ENCODE peak calls at places on chromosomes 7 and 10, in seven cellular contexts. F is GM12865, V is nephron progenitor cell, Z is cardiac muscle cell, Q is Calu3, P is HFF-Myc, B is kidney. N is an unnamed sample.

GRCh38 chr10:78290131-78290750 is 256.6 kb downstream of the RPS24 start:
- DNase-seq in F (no peak), V (no peak), Z (no peak), Q (no peak), P (no peak), B (no peak), N (no peak)

GRCh38 chr7:85820702-85821443 is 634.0 kb upstream of the SEMA3D start:
- DNase-seq in F (no peak), V (no peak), Z (no peak), Q (no peak), P (no peak), B (no peak), N (no peak)

GRCh38 chr10:80436459-80437098 is 17.5 kb upstream of the TSPAN14 start:
- DNase-seq in F (no peak), V (no peak), Z (no peak), Q (no peak), P (no peak), B (no peak), N (no peak)

GRCh38 chr7:79553811-79554555 is 100.5 kb upstream of the MAGI2 start:
- DNase-seq in F (no peak), V (no peak), Z (no peak), Q (no peak), P (no peak), B (no peak), N (no peak)

GRCh38 chr7:101395376-101395775 is 32.7 kb downstream of the COL26A1 start:
- DNase-seq in F (peak; percentile 14), V (no peak), Z (no peak), Q (no peak), P (no peak), B (no peak), N (no peak)

GRCh38 chr10:28906011-28906411 is 228.7 kb downstream of the BAMBI start:
- DNase-seq in F (no peak), V (no peak), Z (no peak), Q (peak; percentile 66), P (no peak), B (no peak), N (no peak)

GRCh38 chr7:36967387-36967786 is 243.1 kb upstream of the AOAH start:
- DNase-seq in F (peak; percentile 38), V (peak; percentile 61), Z (peak; percentile 88), Q (peak; percentile 75), P (peak; percentile 29), B (no peak), N (peak; percentile 79)

GRCh38 chr7:41463770-41464470 is 239.0 kb downstream of the INHBA start:
- DNase-seq in F (no peak), V (no peak), Z (no peak), Q (no peak), P (no peak), B (no peak), N (no peak)

GRCh38 chr10:132845041-132845551 is 59.1 kb upstream of the NKX6-2 start:
- DNase-seq in F (no peak), V (no peak), Z (no peak), Q (no peak), P (no peak), B (peak; percentile 48), N (no peak)

GRCh38 chr10:24873281-24873683 is 79.1 kb downstream of the PRTFDC1 start:
- DNase-seq in F (no peak), V (no peak), Z (no peak), Q (no peak), P (peak; percentile 81), B (no peak), N (no peak)

GRCh38 chr10:114685456-114685855 is 27.4 kb upstream of the ABLIM1 start:
- DNase-seq in F (no peak), V (no peak), Z (peak; percentile 39), Q (no peak), P (no peak), B (no peak), N (no peak)

GRCh38 chr7:72445580-72445979 is 33.4 kb upstream of the CALN1 start:
- DNase-seq in F (no peak), V (no peak), Z (no peak), Q (no peak), P (no peak), B (no peak), N (no peak)

GRCh38 chr7:47332213-47332612 is 249.7 kb downstream of the TNS3 start:
- DNase-seq in F (no peak), V (no peak), Z (no peak), Q (no peak), P (no peak), B (peak; percentile 70), N (no peak)

GRCh38 chr10:126459878-126460481 is 71.7 kb upstream of the ADAM12 start:
- DNase-seq in F (no peak), V (no peak), Z (no peak), Q (peak; percentile 40), P (peak; percentile 76), B (no peak), N (no peak)

GRCh38 chr7:45145881-45146280 is 11.7 kb upstream of the RAMP3 start:
- DNase-seq in F (no peak), V (no peak), Z (no peak), Q (no peak), P (no peak), B (no peak), N (no peak)

GRCh38 chr7:151385626-151386300 is 24.1 kb downstream of the WDR86 start:
- DNase-seq in F (no peak), V (no peak), Z (no peak), Q (no peak), P (no peak), B (peak; percentile 74), N (no peak)

GRCh38 chr10:79178614-79179403 is 110.0 kb downstream of the ZMIZ1 start:
- DNase-seq in F (no peak), V (peak; percentile 58), Z (peak; percentile 81), Q (no peak), P (peak; percentile 82), B (peak; percentile 85), N (no peak)

GRCh38 chr7:78225534-78225933 is 427.0 kb downstream of the PHTF2 start:
- DNase-seq in F (no peak), V (no peak), Z (no peak), Q (no peak), P (no peak), B (no peak), N (no peak)

GRCh38 chr10:44703241-44704155 is 207.6 kb upstream of the TMEM72 start:
- DNase-seq in F (no peak), V (no peak), Z (no peak), Q (no peak), P (no peak), B (no peak), N (no peak)

DNA sequence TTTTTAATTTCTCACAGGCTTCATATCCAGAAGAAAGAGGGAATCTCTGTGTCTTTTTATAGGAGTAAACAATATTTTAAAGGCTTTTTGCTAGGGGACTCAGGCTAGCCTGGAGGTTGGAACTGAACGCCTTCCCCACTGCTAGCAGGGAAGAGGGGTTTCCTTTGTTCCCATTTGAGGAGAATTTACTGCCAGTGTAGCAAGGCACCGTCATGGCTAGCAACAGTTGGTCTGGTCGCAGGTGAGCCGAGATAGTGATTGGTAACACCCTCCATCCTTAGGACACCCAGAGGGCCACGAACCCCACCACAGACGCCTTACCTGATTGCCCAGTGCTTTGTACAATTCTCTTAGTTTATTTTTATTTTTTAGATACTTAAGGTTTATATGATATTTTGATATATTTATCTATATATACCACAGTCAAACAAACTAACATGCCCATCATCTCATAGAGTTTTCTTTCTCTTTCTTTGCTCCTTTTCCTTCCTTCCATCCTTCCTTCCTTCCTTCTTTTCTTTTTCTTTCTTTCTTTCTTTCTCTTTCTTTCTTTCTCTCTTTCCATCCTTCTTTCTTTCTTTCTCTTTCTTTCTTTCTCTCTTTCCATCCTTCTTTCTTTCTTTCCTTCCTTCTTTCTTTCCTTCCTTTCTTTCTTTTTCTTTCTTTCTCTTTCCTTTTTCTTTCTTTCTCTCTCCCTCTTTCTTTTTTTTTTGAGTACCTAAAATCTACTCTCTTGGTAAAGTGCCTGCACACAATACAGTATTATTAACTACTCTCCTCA is 219.0 kb upstream of the AKR1E2 start:
- DNase-seq in F (no peak), V (no peak), Z (no peak), Q (no peak), P (no peak), B (no peak), N (no peak)
- TF ChIP-seq CTCF in F (no peak), V (no peak), Z (no peak), Q (no peak), P (no peak), B (no peak), N (no peak)

DNA sequence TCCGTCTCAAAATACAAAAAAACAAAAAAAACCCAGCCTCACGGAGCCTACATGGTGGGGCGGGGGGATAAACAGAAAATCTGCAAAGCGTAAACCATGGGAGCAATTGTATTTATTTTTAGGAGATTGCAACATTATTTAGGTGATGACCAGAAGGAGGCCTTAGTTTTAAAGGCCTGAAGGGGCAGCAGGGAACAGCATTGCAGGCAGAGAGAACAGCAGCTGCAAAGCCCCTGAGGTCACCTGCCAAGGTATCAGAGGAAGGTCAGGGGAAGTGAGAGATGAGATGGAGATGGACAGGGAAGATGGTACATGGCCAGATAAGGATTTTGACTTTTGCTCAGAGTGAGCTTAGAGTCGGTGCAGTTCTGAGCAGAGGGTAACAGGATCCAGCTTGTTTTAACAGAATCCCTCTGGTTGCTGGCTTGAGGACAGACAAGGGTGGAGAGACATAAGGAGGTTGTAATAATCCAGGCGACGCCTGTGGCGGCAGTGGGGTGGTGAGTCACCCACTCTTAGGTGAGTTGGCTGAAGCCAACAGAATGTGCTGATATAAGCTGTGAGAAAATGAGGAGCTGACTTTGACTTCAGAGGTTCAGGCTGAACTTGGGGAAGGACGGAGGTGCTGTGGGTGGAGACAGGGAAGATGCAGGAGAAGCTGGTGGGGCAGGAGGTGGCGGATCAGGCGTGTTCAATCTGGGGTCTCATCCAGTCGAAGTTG is 82.3 kb upstream of the GTF2I start:
- DNase-seq in F (no peak), V (no peak), Z (no peak), Q (peak; percentile 49), P (no peak), B (no peak), N (no peak)
- TF ChIP-seq CTCF in F (no peak), V (no peak), Z (no peak), Q (no peak), P (no peak), B (no peak), N (no peak)

GRCh38 chr10:598415-599170 is 90.9 kb downstream of the DIP2C start:
- DNase-seq in F (no peak), V (no peak), Z (no peak), Q (no peak), P (peak; percentile 56), B (no peak), N (peak; percentile 69)
- TF ChIP-seq CTCF in F (no peak), V (no peak), Z (no peak), Q (no peak), P (no peak), B (no peak), N (no peak)

GRCh38 chr7:117675519-117676137 is 195.8 kb downstream of the CFTR start:
- DNase-seq in F (no peak), V (no peak), Z (no peak), Q (no peak), P (no peak), B (no peak), N (no peak)

GRCh38 chr7:117672433-117672832 is 192.6 kb downstream of the CFTR start:
- DNase-seq in F (no peak), V (no peak), Z (no peak), Q (no peak), P (no peak), B (no peak), N (no peak)

GRCh38 chr7:117674617-117675016 is 194.8 kb downstream of the CFTR start:
- DNase-seq in F (no peak), V (no peak), Z (peak; percentile 32), Q (no peak), P (no peak), B (no peak), N (no peak)

GRCh38 chr7:117673367-117673766 is 193.5 kb downstream of the CFTR start:
- DNase-seq in F (no peak), V (peak; percentile 44), Z (peak; percentile 85), Q (peak; percentile 21), P (no peak), B (peak; percentile 82), N (no peak)

GRCh38 chr7:117673839-117674238 is 194.0 kb downstream of the CFTR start:
- DNase-seq in F (peak; percentile 36), V (no peak), Z (peak; percentile 64), Q (no peak), P (peak; percentile 5), B (no peak), N (no peak)
- TF ChIP-seq CTCF in F (peak; percentile 19), V (peak; percentile 39), Z (peak; percentile 47), Q (no peak), P (no peak), B (peak; percentile 21), N (no peak)

N was measured in ascending aorta.